ENCODE peak calls at places on chromosomes 13 and 19, in nine cellular contexts. O is NCI-H187 treated with DMSO at 0.1 percent for 48 hours; B is pons; K is HEK293T; E is EL; I is brain pericyte; M is neural progenitor cell; V is nucleus accumbens; C is stimulated activated CD4-positive, alpha-beta T cell treated with anti-CD3 and anti-CD28 coated beads, Interleukin-4, amount 100 ng/mL, for 4 hours. T is an unnamed sample.

GRCh38 chr13:100129605-100130004 is 40.7 kb downstream of the PCCA start:
- DNase-seq in I (no peak), C (no peak), M (no peak), O (no peak), B (peak), V (no peak), E (no peak), K (no peak), T (no peak)

GRCh38 chr19:54459282-54460229 is 4.0 kb downstream of the LENG9 start:
- DNase-seq in M (no peak), B (no peak), O (no peak), I (no peak), K (no peak), V (no peak), C (no peak), E (no peak), T (no peak)

GRCh38 chr19:16244091-16244490 is 46.4 kb downstream of the AP1M1 start:
- DNase-seq in V (no peak), O (no peak), I (no peak), K (no peak), M (no peak), C (no peak), B (no peak), E (peak), T (no peak)

GRCh38 chr13:27082325-27082724 is 89.3 kb downstream of the USP12 start:
- DNase-seq in B (no peak), C (no peak), I (no peak), M (no peak), K (no peak), V (no peak), E (no peak), O (no peak), T (no peak)

GRCh38 chr13:99992376-99992775 is 10.8 kb downstream of the ZIC2 start:
- DNase-seq in M (peak), E (no peak), V (no peak), O (no peak), C (no peak), K (no peak), I (no peak), B (no peak), T (no peak)

GRCh38 chr19:15181394-15181793 is 19.4 kb downstream of the NOTCH3 start:
- DNase-seq in I (no peak), O (no peak), B (no peak), V (no peak), C (no peak), K (no peak), E (no peak), M (no peak), T (no peak)

GRCh38 chr13:63408227-63409202 is 1992.9 kb upstream of the PCDH20 start:
- DNase-seq in V (no peak), K (no peak), E (no peak), M (peak), O (no peak), B (no peak), C (no peak), I (peak), T (no peak)

GRCh38 chr19:46040952-46041500 is at the start of gene IGFL4:
- DNase-seq in V (no peak), M (no peak), B (no peak), I (no peak), O (peak), K (peak), E (peak), C (no peak), T (peak)

GRCh38 chr13:98892821-98893220 is 85.0 kb downstream of the DOCK9 start:
- DNase-seq in I (no peak), K (no peak), V (no peak), O (peak), C (no peak), E (no peak), B (no peak), M (peak), T (no peak)

GRCh38 chr13:95553614-95554385 is 1.3 kb downstream of the CLDN10 start:
- DNase-seq in O (no peak), E (no peak), B (no peak), M (peak), I (no peak), K (no peak), C (no peak), V (no peak), T (no peak)

GRCh38 chr13:20566424-20566916 is 487 bp upstream of the IFT88 start:
- DNase-seq in I (peak), V (peak), C (no peak), E (peak), B (peak), K (no peak), O (no peak), M (no peak), T (no peak)

GRCh38 chr13:40178130-40178529 is 488.3 kb downstream of the FOXO1 start:
- DNase-seq in M (no peak), O (no peak), V (no peak), C (no peak), E (no peak), I (no peak), K (no peak), B (no peak), T (no peak)

GRCh38 chr13:44416297-44416696 is 42.7 kb downstream of the SERP2 start:
- DNase-seq in I (no peak), C (no peak), B (no peak), M (no peak), K (no peak), E (no peak), O (no peak), V (no peak), T (no peak)

T was measured in NCI-H2107.